ENCODE peak calls at places on chromosomes 13 and 19, in five cellular contexts. C, F, K, Q and E are unnamed samples.

GRCh38 chr19:12965812-12966135 is 3.6 kb upstream of the DAND5 start:
- DNase-seq in Q (no peak), C (no peak), F (no peak), K (no peak), E (no peak)

GRCh38 chr13:80612804-80613203 is 271.9 kb upstream of the SPRY2 start:
- DNase-seq in F (peak; percentile 16), K (no peak), Q (no peak), C (no peak), E (no peak)

GRCh38 chr13:40503966-40504591 is 162.4 kb downstream of the FOXO1 start:
- DNase-seq in C (peak; percentile 76), F (no peak), K (no peak), Q (no peak), E (no peak)

GRCh38 chr19:14061081-14061749 is 661 bp downstream of the PALM3 start:
- DNase-seq in Q (no peak), F (no peak), K (no peak), C (no peak), E (no peak)

GRCh38 chr13:110027470-110028240 is 241.3 kb upstream of the IRS2 start:
- DNase-seq in Q (no peak), K (no peak), F (no peak), C (no peak), E (no peak)

GRCh38 chr13:41823486-41823885 is 137.4 kb downstream of the VWA8 start:
- DNase-seq in F (no peak), K (no peak), C (no peak), Q (no peak), E (no peak)

GRCh38 chr13:24147570-24147963 is 13.0 kb upstream of the SPATA13 start:
- DNase-seq in Q (no peak), K (no peak), C (no peak), F (no peak), E (no peak)

GRCh38 chr13:33353210-33353609 is 67.7 kb upstream of the STARD13 start:
- DNase-seq in C (peak; percentile 85), K (no peak), Q (no peak), F (peak; percentile 47), E (no peak)

GRCh38 chr19:10289836-10290438 is at the start of gene ICAM5:
- DNase-seq in F (no peak), K (no peak), C (no peak), Q (no peak), E (no peak)

GRCh38 chr13:20738616-20739015 is 35.1 kb downstream of the IL17D start:
- DNase-seq in C (no peak), K (no peak), Q (no peak), F (no peak), E (no peak)

GRCh38 chr19:16088351-16088984 is 12.2 kb downstream of the TPM4 start:
- DNase-seq in C (no peak), K (no peak), F (no peak), Q (no peak), E (no peak)

GRCh38 chr13:32266130-32266529 is 49.0 kb downstream of the ZAR1L start:
- DNase-seq in Q (no peak), C (no peak), K (no peak), F (no peak), E (no peak)

GRCh38 chr13:93270769-93271753 is 44.5 kb downstream of the GPC6 start:
- DNase-seq in K (no peak), F (no peak), C (no peak), Q (no peak), E (no peak)

GRCh38 chr13:99829593-99830239 is 141.9 kb downstream of the ZIC5 start:
- DNase-seq in K (no peak), Q (no peak), C (no peak), F (no peak), E (no peak)

GRCh38 chr19:38413416-38413815 is 10.5 kb downstream of the FAM98C start:
- DNase-seq in K (no peak), C (no peak), F (no peak), Q (no peak), E (no peak)

DNA sequence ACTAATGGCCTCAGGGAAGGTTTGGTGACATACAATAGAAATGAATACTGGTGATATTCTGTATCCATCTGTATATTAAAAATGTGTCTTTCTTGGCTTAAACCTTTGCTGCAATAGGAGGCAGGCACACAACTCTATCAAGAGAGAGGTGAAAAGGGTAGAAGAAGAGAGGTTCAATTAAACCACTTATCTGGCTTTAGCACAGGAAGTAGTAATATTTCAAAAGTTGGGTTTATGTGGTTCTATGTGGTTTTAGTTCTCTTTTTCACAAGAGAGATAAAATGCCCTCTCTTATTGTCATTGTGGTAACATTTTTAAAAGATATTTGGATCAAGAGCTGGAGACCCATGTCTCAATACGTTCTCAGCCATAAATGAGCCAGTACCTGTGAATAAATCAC is 146.2 kb upstream of the FNDC3A start:
- DNase-seq in C (no peak), K (no peak), Q (no peak), F (no peak), E (no peak)
- H3K27ac ChIP-seq in C (no peak overlapping the region), K (no peak overlapping the region), Q (no peak overlapping the region), F (no peak overlapping the region), E (no peak overlapping the region)

GRCh38 chr13:51267581-51267980 is 45.4 kb downstream of the FAM124A start:
- DNase-seq in K (no peak), F (no peak), C (no peak), Q (no peak), E (no peak)

GRCh38 chr13:51271528-51272070 is 49.4 kb downstream of the FAM124A start:
- DNase-seq in C (no peak), K (no peak), Q (no peak), F (no peak), E (no peak)

GRCh38 chr13:51269039-51269438 is 46.8 kb downstream of the FAM124A start:
- DNase-seq in K (no peak), Q (no peak), C (no peak), F (no peak), E (no peak)

GRCh38 chr13:51270606-51271005 is 48.4 kb downstream of the FAM124A start:
- DNase-seq in K (no peak), F (no peak), Q (no peak), C (no peak), E (no peak)

DNA sequence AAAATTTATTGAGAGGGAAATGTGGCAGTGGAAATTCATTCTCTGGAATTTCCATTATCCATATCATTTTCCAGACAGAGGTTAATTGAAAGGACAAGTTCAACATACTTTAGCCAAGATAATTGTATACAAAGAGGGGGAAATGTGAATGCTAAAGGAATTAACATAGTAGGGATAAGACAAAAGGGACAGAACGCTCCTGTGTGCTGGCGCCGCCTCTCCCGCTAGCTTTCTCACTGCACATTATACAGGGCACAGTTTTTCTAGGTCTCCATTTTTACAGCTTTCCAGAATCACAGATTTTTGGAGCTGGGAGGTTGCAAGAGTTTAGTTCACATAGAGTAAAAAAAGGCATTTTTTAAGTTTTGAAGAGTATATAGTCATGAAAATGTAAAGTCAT is 48.8 kb downstream of the FAM124A start:
- DNase-seq in K (no peak), C (no peak), F (no peak), Q (no peak), E (no peak)
- H3K4me1 ChIP-seq in K (no peaks in the 10 kb centered on the region), C (peaks cover 7% of the 10 kb centered on the region), F (peaks cover 60% of the 10 kb centered on the region), Q (peaks cover 3% of the 10 kb centered on the region), E (no peaks in the 10 kb centered on the region)

DNA sequence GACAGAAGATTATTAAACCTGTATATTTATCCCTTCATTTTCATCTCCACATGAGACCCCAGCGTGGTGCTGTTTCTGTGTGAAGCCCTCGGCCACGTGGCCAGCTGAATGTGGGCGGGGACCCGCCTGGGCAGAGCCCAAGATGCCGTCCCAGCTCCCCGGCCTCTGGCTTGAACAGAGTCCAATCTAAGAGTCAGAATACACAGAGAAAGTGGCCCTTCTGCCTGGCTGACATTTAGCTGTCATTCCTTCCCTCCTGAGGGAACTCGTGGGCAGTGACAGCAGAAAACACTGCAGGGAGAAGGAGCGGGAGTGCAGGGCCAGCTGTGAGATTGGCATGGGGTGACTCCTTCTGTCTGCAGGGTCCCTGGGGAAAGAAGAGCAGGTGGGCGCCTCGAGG is 35.0 kb upstream of the UQCRFS1 start:
- DNase-seq in C (peak; percentile 43), K (no peak), F (no peak), Q (no peak), E (no peak)
- H3K27ac ChIP-seq in C (no peak overlapping the region), K (no peak overlapping the region), F (no peak overlapping the region), Q (no peak overlapping the region), E (no peak overlapping the region)

DNA sequence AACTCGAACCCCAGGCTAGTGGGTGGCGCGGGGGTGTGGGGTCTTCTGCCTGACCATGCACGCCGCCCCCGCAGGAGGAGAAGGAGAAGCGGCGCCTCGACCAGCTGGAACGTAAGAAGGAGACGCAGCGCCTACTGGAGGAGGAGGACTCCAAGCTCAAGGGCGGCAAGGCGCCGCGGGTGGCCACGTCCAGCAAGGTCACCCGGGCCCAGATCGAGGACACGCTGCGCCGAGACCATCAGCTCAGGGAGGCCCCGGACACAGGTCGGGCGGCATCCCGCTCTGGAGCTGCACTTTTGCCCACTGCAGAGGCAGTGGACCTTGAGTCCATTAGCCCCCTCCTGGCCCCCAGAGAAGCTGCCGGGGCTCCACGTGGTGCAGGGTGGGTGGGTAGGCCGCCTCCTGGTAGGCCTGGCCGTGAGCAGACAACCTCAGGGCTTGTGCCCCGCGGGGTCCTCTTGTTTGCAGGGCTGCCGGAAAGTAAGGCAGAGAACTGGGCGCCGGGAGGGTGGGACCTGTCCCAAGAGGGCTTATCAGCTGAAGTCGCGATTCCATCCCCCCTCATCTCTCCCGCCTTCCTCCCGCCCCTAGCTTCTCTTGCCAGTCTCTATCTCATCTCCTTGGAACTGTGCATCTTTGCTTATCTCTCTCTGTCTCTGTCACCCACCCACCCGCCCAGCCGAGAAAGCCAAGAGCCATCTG is 9.9 kb downstream of the CCDC124 start:
- DNase-seq in K (no peak), C (no peak), Q (no peak), F (no peak), E (no peak)
- H3K4me1 ChIP-seq in K (peaks cover 7% of the 10 kb centered on the region), C (peaks cover 4% of the 10 kb centered on the region), Q (peaks cover 10% of the 10 kb centered on the region), F (peaks cover 7% of the 10 kb centered on the region), E (no peaks in the 10 kb centered on the region)

DNA sequence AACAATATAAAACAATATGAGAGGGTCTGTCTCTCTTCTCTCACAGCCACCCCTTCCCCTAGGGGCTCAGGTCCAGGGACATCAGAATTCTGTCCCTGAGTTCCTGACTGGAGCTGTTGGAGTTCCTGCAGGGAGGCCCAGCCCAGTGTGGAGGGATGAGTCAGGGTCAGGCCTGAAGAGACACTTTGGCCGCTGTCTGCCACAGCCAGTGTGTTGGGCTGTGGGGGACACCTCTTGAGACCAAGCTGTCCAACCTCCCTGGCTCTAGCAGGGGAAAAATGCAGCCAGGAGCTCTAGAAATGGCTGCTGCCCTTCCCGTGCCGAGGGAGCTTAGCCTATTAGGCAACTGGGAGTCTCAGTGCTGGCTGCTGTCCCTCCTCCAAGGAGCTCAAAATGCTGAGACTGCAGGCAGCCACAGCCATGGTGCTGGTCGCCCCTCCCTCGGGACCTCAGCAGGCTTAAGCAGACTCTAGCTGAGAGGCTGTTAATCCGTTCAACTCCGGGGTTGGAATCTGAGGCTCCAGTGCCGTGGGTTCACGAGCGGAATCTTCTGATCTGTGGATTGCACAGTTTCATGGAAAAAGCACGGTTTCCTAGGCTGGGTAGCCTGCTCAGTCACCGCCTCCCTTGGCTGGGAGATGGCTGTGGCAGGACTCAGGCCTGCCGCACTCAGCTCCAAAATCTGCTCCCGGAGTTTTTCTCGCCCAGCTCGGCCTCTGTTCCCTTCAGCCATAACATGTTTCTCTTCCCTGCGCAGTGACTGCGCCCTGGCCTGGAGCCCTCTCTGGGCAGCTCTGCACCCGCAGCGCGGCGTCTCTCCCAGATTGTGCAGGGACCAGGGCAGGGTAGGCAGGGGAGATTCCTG is 3.8 kb upstream of the ZNF626 start:
- DNase-seq in Q (peak; percentile 36), C (peak; percentile 81), K (no peak), F (peak; percentile 29), E (peak; percentile 76)
- H3K27ac ChIP-seq in Q (peak overlapping the region; percentile 51), C (peak overlapping the region; percentile 84), K (no peak overlapping the region), F (peak overlapping the region; percentile 40), E (peak overlapping the region; percentile 46)

DNA sequence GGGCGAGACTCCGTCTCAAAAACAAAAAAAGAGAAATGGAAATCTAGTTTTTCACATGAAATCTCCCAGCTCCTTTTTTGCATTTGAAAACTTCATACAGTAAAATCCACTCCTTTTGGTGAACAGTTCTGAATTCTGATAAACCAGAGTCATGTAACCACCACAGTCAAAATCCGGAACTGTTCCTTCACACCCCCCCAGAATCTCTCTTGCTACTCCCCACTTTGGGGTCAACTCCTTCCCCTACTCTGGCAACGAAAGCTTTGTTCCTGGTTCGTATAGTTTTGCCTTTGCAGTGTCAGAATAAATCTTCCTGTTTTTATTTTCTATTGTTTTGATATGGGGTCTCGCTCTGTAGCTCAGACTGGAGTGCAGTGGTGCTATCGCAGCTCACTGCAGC is 23.7 kb downstream of the RCN3 start:
- DNase-seq in K (no peak), F (no peak), C (no peak), Q (no peak), E (no peak)
- H3K4me1 ChIP-seq in K (peaks cover 88% of the 10 kb centered on the region), F (peaks cover 21% of the 10 kb centered on the region), C (peaks cover 4% of the 10 kb centered on the region), Q (peaks cover 2% of the 10 kb centered on the region), E (no peaks in the 10 kb centered on the region)